ENCODE peak calls at places on chromosome 9, in four cellular contexts. X is psoas muscle, C is glutamatergic neuron, A is adrenal gland. B is an unnamed sample.

GRCh38 chr9:36141288-36141687 is 4.8 kb downstream of the GLIPR2 start:
- DNase-seq in A (no peak), C (peak), X (no peak), B (no peak)

GRCh38 chr9:131271506-131271931 is 4.8 kb downstream of the FAM78A start:
- DNase-seq in X (peak), C (no peak), A (no peak), B (no peak)

GRCh38 chr9:95099321-95100070 is 218.0 kb downstream of the FANCC start:
- DNase-seq in X (no peak), A (no peak), C (no peak), B (no peak)

GRCh38 chr9:25681270-25681669 is 3.0 kb upstream of the TUSC1 start:
- DNase-seq in A (no peak), C (no peak), X (no peak), B (no peak)

GRCh38 chr9:28648723-28649122 is 1075.4 kb upstream of the C9orf72 start:
- DNase-seq in A (no peak), C (no peak), X (no peak), B (no peak)

GRCh38 chr9:109289931-109290330 is 30.9 kb downstream of the EPB41L4B start:
- DNase-seq in A (no peak), C (no peak), X (no peak), B (no peak)

GRCh38 chr9:135211524-135211890 is 124.0 kb downstream of the OLFM1 start:
- DNase-seq in X (no peak), C (peak), A (no peak), B (peak)

GRCh38 chr9:21311888-21312287 is 6.8 kb upstream of the IFNA5 start:
- DNase-seq in X (no peak), C (no peak), A (no peak), B (no peak)

GRCh38 chr9:97748525-97748924 is 51.4 kb upstream of the XPA start:
- DNase-seq in C (no peak), X (no peak), A (no peak), B (no peak)

GRCh38 chr9:7042124-7042523 is 284.4 kb downstream of the KDM4C start:
- DNase-seq in A (no peak), C (no peak), X (no peak), B (no peak)

GRCh38 chr9:132164604-132165362 is 2.9 kb downstream of the NTNG2 start:
- DNase-seq in C (no peak), A (peak), X (peak), B (peak)

GRCh38 chr9:4011062-4011461 is 288.8 kb downstream of the GLIS3 start:
- DNase-seq in C (no peak), X (no peak), A (no peak), B (no peak)

GRCh38 chr9:136526625-136527066 is 19.2 kb downstream of the NOTCH1 start:
- DNase-seq in C (peak), X (no peak), A (no peak), B (no peak)

GRCh38 chr9:35611230-35611797 is 6.3 kb downstream of the TESK1 start:
- DNase-seq in X (peak), C (peak), A (peak), B (no peak)

GRCh38 chr9:36008774-36009300 is 27.9 kb upstream of the RECK start:
- DNase-seq in X (peak), A (peak), C (peak), B (peak)

GRCh38 chr9:133121200-133122166 is at the start of gene RALGDS:
- DNase-seq in C (peak), A (peak), X (peak), B (peak)

GRCh38 chr9:1267141-1267570 is 217.0 kb downstream of the DMRT2 start:
- DNase-seq in C (no peak), X (no peak), A (no peak), B (no peak)

GRCh38 chr9:126440938-126441337 is 114.3 kb downstream of the MVB12B start:
- DNase-seq in X (no peak), A (peak), C (peak), B (no peak)

GRCh38 chr9:132768932-132769894 is 98.9 kb downstream of the GTF3C4 start:
- DNase-seq in X (no peak), C (peak), A (peak), B (peak)

GRCh38 chr9:111634860-111635259 is 3.7 kb downstream of the DNAJC25 start:
- DNase-seq in X (no peak), C (no peak), A (no peak), B (no peak)

GRCh38 chr9:13181652-13182051 is 97.8 kb downstream of the MPDZ start:
- DNase-seq in X (no peak), C (no peak), A (no peak), B (no peak)

GRCh38 chr9:108041551-108041950 is 552.0 kb upstream of the KLF4 start:
- DNase-seq in C (no peak), A (no peak), X (no peak), B (no peak)

GRCh38 chr9:113390192-113390960 is 10.7 kb downstream of the ALAD start:
- DNase-seq in X (no peak), A (no peak), C (no peak), B (no peak)

GRCh38 chr9:75169623-75170022 is 81.3 kb downstream of the OSTF1 start:
- DNase-seq in C (no peak), X (no peak), A (no peak), B (no peak)

GRCh38 chr9:104836235-104836634 is 72.3 kb downstream of the NIPSNAP3B start:
- DNase-seq in X (no peak), A (no peak), C (no peak), B (no peak)

GRCh38 chr9:127776919-127777280 is 1.6 kb downstream of the SH2D3C start:
- DNase-seq in X (no peak), A (no peak), C (no peak), B (no peak)

B was measured in heart right ventricle.